ENCODE peak calls at places on chromosomes 4 and X, in nine cellular contexts. P is CD8-positive, alpha-beta memory T cell; H is tibial artery; Y is left ventricle myocardium inferior; Z is cardiac muscle cell; E is tibial nerve; M is HCT116; X is fibroblast of lung; R is small intestine. B is an unnamed sample. For H3K4me1, the result is how much of the 10 kb centered on the place peaks cover.

GRCh38 chrX:9864011-9864410 is 77.8 kb downstream of the SHROOM2 start:
- DNase-seq in P (no peak), R (no peak), X (no peak), M (no peak), H (no peak), E (no peak), Y (no peak), Z (no peak), B (no peak)

GRCh38 chr4:164337219-164337944 is 416.5 kb upstream of the SMIM31 start:
- DNase-seq in X (no peak), M (no peak), Y (no peak), H (no peak), R (no peak), Z (no peak), P (no peak), E (no peak), B (no peak)

GRCh38 chrX:9110808-9111207 is 76.9 kb upstream of the FAM9B start:
- DNase-seq in Z (no peak), R (no peak), X (peak), E (no peak), M (no peak), P (no peak), H (no peak), Y (no peak), B (no peak)

GRCh38 chr4:25160714-25161598 is 707 bp upstream of the SEPSECS start:
- DNase-seq in H (no peak), X (peak), E (no peak), Z (no peak), R (peak), Y (no peak), M (no peak), P (no peak), B (no peak)

GRCh38 chr4:174553828-174554227 is 31.5 kb upstream of the HPGD start:
- DNase-seq in H (no peak), R (no peak), M (no peak), Y (no peak), E (no peak), Z (peak), X (peak), P (no peak), B (no peak)

GRCh38 chr4:144646523-144647094 is 653 bp downstream of the HHIP start:
- DNase-seq in X (peak), P (no peak), Y (no peak), H (no peak), Z (peak), M (no peak), R (no peak), E (no peak), B (no peak)

GRCh38 chrX:99777912-99778311 is 632.2 kb downstream of the PCDH19 start:
- DNase-seq in E (no peak), Y (no peak), R (no peak), X (no peak), P (no peak), M (no peak), H (no peak), Z (no peak), B (no peak)

GRCh38 chr4:149841686-149842085 is 26.0 kb upstream of the IQCM start:
- DNase-seq in P (no peak), X (peak), Z (no peak), E (no peak), M (no peak), R (no peak), Y (no peak), H (no peak), B (no peak)

GRCh38 chr4:185682236-185682635 is 129.8 kb downstream of the SORBS2 start:
- DNase-seq in X (peak), R (no peak), P (no peak), Z (peak), E (no peak), Y (no peak), M (no peak), H (no peak), B (no peak)

DNA sequence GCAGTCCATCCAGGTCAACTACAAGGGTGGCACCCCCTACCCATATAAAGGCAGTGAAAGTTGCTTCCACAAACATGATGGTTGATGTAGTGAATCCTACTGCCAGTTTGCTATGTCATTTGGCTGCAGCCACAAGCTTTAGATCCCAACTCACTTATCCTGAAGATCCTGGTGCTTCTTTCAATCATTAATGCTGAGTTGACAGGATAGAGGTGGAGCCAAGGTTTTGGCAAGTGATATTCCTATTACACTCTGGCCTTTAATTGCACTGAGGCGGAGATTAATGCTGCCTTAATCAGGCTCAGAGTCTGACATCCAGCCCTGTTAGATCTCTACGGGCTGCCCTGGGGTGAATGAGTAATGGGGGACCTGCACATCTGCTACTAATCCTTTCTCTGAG is 542.4 kb upstream of the ARX start:
- DNase-seq in H (no peak), R (no peak), X (no peak), Z (no peak), P (no peak), E (no peak), M (no peak), Y (no peak), B (no peak)
- H3K4me1 ChIP-seq in H (under half), R (under half), X (under half), Z (under half), P (under half), E (under half), M (under half), Y (under half), B (under half)

DNA sequence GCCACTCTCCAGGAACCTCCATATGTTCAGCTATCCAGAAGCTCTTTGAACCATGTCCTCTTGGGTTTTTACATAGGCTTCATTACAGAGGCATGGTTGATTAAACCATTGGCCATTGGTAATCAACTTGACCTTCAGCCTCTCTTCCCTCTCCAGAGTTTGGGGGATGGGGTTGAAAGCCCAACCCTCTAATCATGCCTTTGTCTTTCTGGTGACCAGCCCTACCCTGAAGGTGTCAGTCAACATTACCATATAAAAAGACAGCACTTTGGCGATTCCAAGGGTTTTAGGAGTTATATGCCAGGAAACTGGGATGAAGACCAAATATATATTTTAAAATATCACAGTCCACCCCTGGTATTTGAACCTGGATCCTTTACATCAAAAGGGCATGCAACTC is 222.5 kb downstream of the CHIC1 start:
- DNase-seq in X (no peak), M (no peak), E (no peak), Z (no peak), R (no peak), H (no peak), P (no peak), Y (no peak), B (no peak)
- H3K4me3 ChIP-seq in X (no peak), M (no peak), E (no peak), Z (no peak), R (no peak), H (no peak), P (no peak), Y (no peak), B (no peak)

DNA sequence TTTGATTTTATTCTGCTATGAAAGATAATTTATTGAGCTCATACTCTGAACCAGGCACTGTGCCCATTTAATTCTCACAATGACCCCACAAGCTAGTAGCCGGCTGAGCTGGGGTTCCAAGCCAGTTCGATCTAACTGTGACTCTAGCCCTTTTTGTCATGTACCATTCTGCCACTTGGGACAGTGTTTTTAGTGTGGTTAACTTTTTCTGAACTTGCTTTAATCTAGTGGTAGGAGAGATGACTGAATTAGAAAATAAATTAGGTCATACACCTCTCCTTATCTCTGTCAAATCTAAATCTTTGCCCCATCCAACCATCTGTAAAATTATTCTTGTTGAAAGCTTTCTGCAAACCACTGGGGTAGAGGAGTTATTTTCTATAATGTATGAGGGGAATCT is 136.0 kb downstream of the CBR4 start:
- DNase-seq in H (no peak), Y (no peak), M (no peak), R (no peak), X (no peak), Z (no peak), E (no peak), P (no peak), B (no peak)
- H3K4me1 ChIP-seq in H (half or more), Y (half or more), M (under half), R (under half), X (under half), Z (under half), E (under half), P (under half), B (under half)

GRCh38 chrX:150409964-150410363 is 46.8 kb downstream of the MAMLD1 start:
- DNase-seq in R (peak), X (no peak), Y (no peak), Z (no peak), P (no peak), E (no peak), M (no peak), H (no peak), B (no peak)
- H3K4me3 ChIP-seq in R (no peak), X (no peak), Y (no peak), Z (no peak), P (no peak), E (no peak), M (no peak), H (no peak), B (no peak)

GRCh38 chr4:10007772-10008171 is 13.5 kb downstream of the SLC2A9 start:
- DNase-seq in P (no peak), E (no peak), R (no peak), H (no peak), X (no peak), Z (no peak), M (no peak), Y (no peak), B (no peak)

GRCh38 chr4:10006604-10007435 is 14.5 kb downstream of the SLC2A9 start:
- DNase-seq in M (peak), X (peak), Y (no peak), Z (peak), P (no peak), E (no peak), H (no peak), R (peak), B (no peak)

GRCh38 chr4:10007436-10007740 is 13.9 kb downstream of the SLC2A9 start:
- DNase-seq in H (no peak), Z (no peak), P (no peak), M (no peak), R (no peak), X (no peak), E (no peak), Y (no peak), B (no peak)

GRCh38 chr4:10006236-10006603 is 15.1 kb downstream of the SLC2A9 start:
- DNase-seq in R (peak), P (no peak), M (no peak), X (peak), Z (peak), E (no peak), Y (no peak), H (peak), B (no peak)

DNA sequence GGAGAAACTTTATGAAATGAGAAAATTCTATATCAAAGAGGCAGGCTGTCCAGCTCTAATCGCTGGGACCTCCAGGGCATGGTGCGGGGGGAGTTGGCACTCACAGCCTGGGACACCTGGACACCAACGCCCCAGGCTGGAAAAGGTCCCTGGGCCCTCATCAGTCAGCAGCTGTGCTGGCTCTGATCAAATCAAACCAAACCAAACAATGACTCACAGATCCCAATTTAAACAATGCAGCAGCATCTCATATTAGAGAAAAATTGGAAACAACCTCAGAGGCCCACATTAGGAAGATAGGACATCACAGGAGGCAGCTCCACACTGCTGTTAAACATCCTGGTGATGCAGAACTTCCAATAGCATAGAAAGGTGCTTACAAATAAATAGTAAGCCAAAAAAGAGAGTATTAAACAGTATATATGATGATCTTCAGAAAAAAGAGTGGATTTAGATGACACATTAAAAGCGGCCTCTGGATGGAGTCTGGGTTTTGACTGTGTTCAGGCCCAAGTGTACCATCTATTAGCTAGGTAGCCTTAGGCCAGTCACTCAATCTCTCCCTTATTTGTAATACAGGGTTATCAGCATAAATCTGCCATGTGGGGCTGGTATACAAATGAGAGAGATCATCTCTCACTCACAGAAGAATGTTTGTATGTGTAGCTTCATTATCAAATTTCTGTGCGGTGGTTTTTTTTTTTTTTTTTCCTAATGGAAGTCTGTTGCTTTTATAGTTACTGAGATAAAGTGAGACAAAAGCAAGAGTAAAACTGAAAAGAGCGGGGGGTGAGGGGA is 12.9 kb downstream of the SLC2A9 start:
- DNase-seq in R (no peak), Z (peak), P (no peak), M (no peak), H (no peak), Y (no peak), X (peak), E (no peak), B (no peak)
- H3K4me1 ChIP-seq in R (under half), Z (under half), P (under half), M (under half), H (under half), Y (under half), X (under half), E (under half), B (under half)

GRCh38 chrX:81286075-81286474 is 84.2 kb downstream of the SH3BGRL start:
- DNase-seq in P (no peak), R (no peak), Z (no peak), E (no peak), H (no peak), Y (no peak), X (no peak), M (no peak), B (no peak)

DNA sequence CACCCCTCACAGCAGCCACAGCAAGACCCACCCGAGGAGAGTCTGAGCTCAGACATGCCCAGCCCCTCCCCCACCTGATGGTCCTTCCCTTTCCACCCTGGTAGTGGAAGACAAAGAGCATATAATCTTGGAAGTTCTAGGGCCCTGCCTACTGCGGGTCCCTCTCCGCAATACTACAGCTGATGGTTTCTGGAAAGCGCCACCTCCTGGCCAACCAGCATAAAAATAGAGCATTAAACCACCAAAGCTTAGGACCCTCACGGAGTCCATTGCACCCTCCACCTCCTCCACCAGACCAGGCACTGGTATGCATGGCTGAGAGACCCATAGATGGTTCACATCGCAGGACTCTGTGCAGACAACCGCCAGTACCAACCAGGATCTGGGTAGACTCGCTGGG is 78.2 kb downstream of the SH3BGRL start:
- DNase-seq in Z (no peak), X (no peak), H (no peak), Y (no peak), E (no peak), M (no peak), P (no peak), R (no peak), B (no peak)
- H3K4me3 ChIP-seq in Z (no peak), X (no peak), H (no peak), Y (no peak), E (no peak), M (no peak), P (no peak), R (no peak), B (no peak)

GRCh38 chrX:48940404-48940955 is 16.9 kb downstream of the OTUD5 start:
- DNase-seq in M (no peak), X (no peak), R (no peak), Y (no peak), E (no peak), H (no peak), P (no peak), Z (no peak), B (no peak)

GRCh38 chrX:48937065-48937907 is 18.5 kb upstream of the PIM2 start:
- DNase-seq in Y (peak), P (peak), H (no peak), Z (peak), X (peak), R (peak), M (no peak), E (no peak), B (peak)

GRCh38 chrX:48938721-48939416 is 18.5 kb downstream of the OTUD5 start:
- DNase-seq in X (no peak), Y (no peak), M (no peak), Z (no peak), R (no peak), H (no peak), E (no peak), P (peak), B (peak)

GRCh38 chrX:48936429-48937064 is 17.7 kb upstream of the PIM2 start:
- DNase-seq in M (no peak), X (no peak), E (no peak), Y (no peak), P (no peak), H (no peak), Z (no peak), R (no peak), B (no peak)

DNA sequence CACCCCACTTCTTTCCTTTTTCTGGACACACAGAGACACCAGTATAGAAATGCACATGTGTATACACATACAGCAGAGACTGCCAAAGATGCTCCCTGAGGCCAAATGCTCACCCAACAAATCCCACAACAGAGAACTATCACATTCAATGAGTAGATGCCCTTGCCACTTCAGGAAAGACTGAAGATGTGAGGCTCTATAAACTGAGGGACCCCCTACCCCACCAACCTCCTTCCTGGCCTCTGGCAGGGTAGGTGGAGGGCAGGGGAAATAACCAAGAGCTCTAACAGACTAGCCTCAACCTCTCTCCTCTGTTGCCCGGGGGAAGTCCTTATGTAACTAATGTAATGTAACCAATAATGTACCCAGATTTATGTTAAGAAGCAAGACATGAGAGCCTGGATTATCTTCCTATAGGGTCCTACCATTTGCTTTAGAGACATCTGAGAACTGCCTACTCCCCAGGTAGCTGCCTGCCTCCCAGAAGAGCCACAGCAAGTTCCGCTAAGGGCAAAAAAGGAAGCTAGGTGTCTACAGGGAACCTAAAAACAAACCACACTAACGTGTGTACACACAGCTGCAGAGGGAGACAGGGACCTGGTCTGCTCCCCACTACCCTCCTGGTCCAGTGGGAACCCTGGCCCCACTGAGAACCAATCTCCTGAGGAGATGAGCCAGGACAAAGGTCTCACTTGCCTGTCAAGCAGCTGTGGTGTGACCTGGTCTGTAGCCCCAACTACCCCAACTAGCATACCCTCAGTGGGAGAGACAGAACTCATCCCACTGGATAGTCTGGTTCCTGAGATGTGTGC is 17.8 kb downstream of the OTUD5 start:
- DNase-seq in P (no peak), X (no peak), E (no peak), Z (no peak), R (peak), M (no peak), Y (no peak), H (no peak), B (peak)
- H3K4me1 ChIP-seq in P (half or more), X (under half), E (under half), Z (under half), R (under half), M (under half), Y (under half), H (under half), B (half or more)

GRCh38 chrX:103423955-103424640 is 47.8 kb downstream of the BEX3 start:
- DNase-seq in Y (no peak), E (no peak), H (no peak), R (no peak), M (no peak), P (no peak), X (no peak), Z (no peak), B (no peak)
- H3K4me3 ChIP-seq in Y (no peak), E (no peak), H (no peak), R (no peak), M (no peak), P (no peak), X (no peak), Z (no peak), B (no peak)

B was measured in naive thymus-derived CD4-positive, alpha-beta T cell.